ENCODE peak calls at places on chromosome 19, in nine cellular contexts. H is Caco-2, Y is nephron progenitor cell, X is upper lobe of right lung, S is frontal cortex, T is SK-N-DZ, K is lung, B is GM23338, N is suprapubic skin. J is an unnamed sample.

GRCh38 chr19:14135355-14135754 is 1.0 kb downstream of the ASF1B start:
- DNase-seq in K (no peak), X (no peak), S (no peak), Y (no peak), H (no peak), T (no peak), B (no peak), N (no peak), J (no peak)

GRCh38 chr19:43707158-43707712 is 8.6 kb upstream of the IRGC start:
- DNase-seq in S (no peak), X (no peak), N (no peak), H (no peak), K (no peak), Y (no peak), T (no peak), B (no peak), J (no peak)

GRCh38 chr19:29690842-29691241 is 24.2 kb downstream of the C19orf12 start:
- DNase-seq in B (peak; percentile 83), X (no peak), Y (no peak), T (no peak), S (no peak), N (no peak), H (peak; percentile 43), K (no peak), J (no peak)

GRCh38 chr19:49546825-49547565 is 19.2 kb downstream of the RCN3 start:
- DNase-seq in Y (peak; percentile 80), B (peak; percentile 98), T (peak; percentile 75), H (peak; percentile 89), S (peak; percentile 86), X (no peak), N (no peak), K (peak; percentile 74), J (peak; percentile 69)

GRCh38 chr19:30046522-30046921 is 104.5 kb downstream of the URI1 start:
- DNase-seq in Y (no peak), K (no peak), X (no peak), S (no peak), T (peak; percentile 17), N (no peak), H (no peak), B (peak; percentile 61), J (no peak)

GRCh38 chr19:29385191-29385795 is 140.5 kb upstream of the VSTM2B start:
- DNase-seq in S (no peak), Y (no peak), H (no peak), X (no peak), K (no peak), B (no peak), N (no peak), T (no peak), J (no peak)

GRCh38 chr19:34962281-34962944 is 1.6 kb downstream of the ZNF792 start:
- DNase-seq in K (no peak), Y (no peak), X (no peak), H (no peak), N (no peak), T (no peak), S (no peak), B (no peak), J (no peak)

GRCh38 chr19:40416918-40417713 is 3.9 kb upstream of the PRX start:
- DNase-seq in T (no peak), S (no peak), X (no peak), B (no peak), K (no peak), H (no peak), Y (no peak), N (no peak), J (no peak)

GRCh38 chr19:44653977-44654784 is 10.5 kb downstream of the PVR start:
- DNase-seq in B (peak; percentile 82), N (no peak), X (peak; percentile 88), S (peak; percentile 51), K (peak; percentile 79), T (no peak), H (peak; percentile 54), Y (peak; percentile 58), J (peak; percentile 45)

GRCh38 chr19:31135841-31136240 is 213.4 kb downstream of the TSHZ3 start:
- DNase-seq in X (no peak), S (no peak), H (no peak), B (no peak), N (no peak), T (no peak), Y (no peak), K (no peak), J (peak; percentile 90)

GRCh38 chr19:35513975-35514809 is 743 bp upstream of the DMKN start:
- DNase-seq in K (no peak), B (peak; percentile 61), S (no peak), Y (peak; percentile 53), X (no peak), H (peak; percentile 37), T (no peak), N (no peak), J (no peak)

GRCh38 chr19:36392916-36393673 is 14.1 kb upstream of the ZFP14 start:
- DNase-seq in H (no peak), X (no peak), Y (no peak), B (peak; percentile 40), K (no peak), S (no peak), T (no peak), N (no peak), J (no peak)

GRCh38 chr19:1449467-1450442 is at the start of gene APC2:
- DNase-seq in S (peak; percentile 88), H (no peak), T (peak; percentile 94), N (no peak), Y (peak; percentile 77), B (peak; percentile 95), K (no peak), X (no peak), J (no peak)

GRCh38 chr19:56476671-56477428 is at the start of gene ZNF667:
- DNase-seq in B (peak; percentile 4), T (peak; percentile 4), H (no peak), S (peak; percentile 29), X (no peak), N (no peak), K (no peak), Y (no peak), J (peak; percentile 56)

GRCh38 chr19:48637948-48638830 is 1.0 kb upstream of the DBP start:
- DNase-seq in B (peak; percentile 96), X (peak; percentile 89), T (peak; percentile 90), Y (peak; percentile 78), N (peak; percentile 92), S (peak; percentile 82), K (peak; percentile 85), H (peak; percentile 90), J (no peak)

GRCh38 chr19:35318679-35319448 is 10.1 kb upstream of the CD22 start:
- DNase-seq in K (peak; percentile 70), X (peak; percentile 84), H (no peak), B (no peak), Y (no peak), N (no peak), T (no peak), S (peak; percentile 47), J (peak; percentile 88)

J was measured in foreskin keratinocyte.